ENCODE peak calls at places on chromosome 1, in six cellular contexts. N, R, E, W, G and B are unnamed samples.

GRCh38 chr1:246043556-246043955 is 463.5 kb downstream of the SMYD3 start:
- DNase-seq in R (no peak), E (no peak), G (no peak), N (no peak), W (peak; percentile 10), B (no peak)

GRCh38 chr1:51313961-51314777 is 16.2 kb downstream of the TTC39A start:
- DNase-seq in N (no peak), E (peak; percentile 42), W (peak; percentile 74), R (peak; percentile 64), G (no peak), B (no peak)

GRCh38 chr1:61152706-61153105 is 70.3 kb downstream of the NFIA start:
- DNase-seq in N (no peak), E (no peak), R (no peak), G (no peak), W (no peak), B (no peak)

GRCh38 chr1:15188678-15189077 is 35.1 kb downstream of the TMEM51 start:
- DNase-seq in E (no peak), W (no peak), R (no peak), G (no peak), N (no peak), B (no peak)

GRCh38 chr1:97599447-97599846 is 321.4 kb downstream of the DPYD start:
- DNase-seq in E (no peak), N (no peak), G (no peak), W (no peak), R (no peak), B (no peak)

GRCh38 chr1:86866665-86867064 is 47.3 kb downstream of the SELENOF start:
- DNase-seq in G (no peak), N (no peak), E (no peak), W (peak; percentile 37), R (peak; percentile 25), B (no peak)

GRCh38 chr1:78718566-78718965 is 68.9 kb downstream of the IFI44 start:
- DNase-seq in W (peak; percentile 50), E (no peak), G (no peak), N (no peak), R (no peak), B (no peak)

GRCh38 chr1:40413527-40414252 is 36.6 kb upstream of the ZFP69B start:
- DNase-seq in G (no peak), R (no peak), W (no peak), N (no peak), E (no peak), B (no peak)

GRCh38 chr1:44553771-44554170 is 120.5 kb downstream of the TMEM53 start:
- DNase-seq in G (no peak), E (no peak), W (peak; percentile 23), R (peak; percentile 14), N (no peak), B (no peak)

GRCh38 chr1:72648465-72648864 is 366.1 kb upstream of the NEGR1 start:
- DNase-seq in G (no peak), N (no peak), E (no peak), R (no peak), W (no peak), B (no peak)

GRCh38 chr1:15876357-15876756 is 28.9 kb downstream of the SPEN start:
- DNase-seq in E (no peak), N (no peak), R (no peak), W (no peak), G (no peak), B (no peak)

GRCh38 chr1:29504266-29504665 is 267.9 kb downstream of the PTPRU start:
- DNase-seq in N (no peak), R (no peak), G (no peak), E (no peak), W (no peak), B (no peak)

GRCh38 chr1:247833601-247834000 is 8.1 kb downstream of the OR11L1 start:
- DNase-seq in W (no peak), G (no peak), R (no peak), E (no peak), N (no peak), B (no peak)

GRCh38 chr1:59605761-59606160 is 209.0 kb upstream of the HOOK1 start:
- DNase-seq in G (no peak), N (no peak), W (peak; percentile 46), E (no peak), R (no peak), B (no peak)

GRCh38 chr1:231407537-231408396 is 14.3 kb downstream of the EGLN1 start:
- DNase-seq in W (peak; percentile 45), G (no peak), N (no peak), E (no peak), R (no peak), B (no peak)

GRCh38 chr1:31243451-31244286 is 4.0 kb upstream of the NKAIN1 start:
- DNase-seq in E (no peak), R (no peak), W (peak; percentile 7), G (no peak), N (no peak), B (peak; percentile 34)

GRCh38 chr1:113747376-113747775 is 11.9 kb downstream of the PHTF1 start:
- DNase-seq in N (no peak), R (no peak), W (peak; percentile 12), E (no peak), G (no peak), B (no peak)

GRCh38 chr1:14897080-14897449 is 256.5 kb upstream of the TMEM51 start:
- DNase-seq in R (no peak), G (no peak), E (no peak), W (no peak), N (no peak), B (no peak)

GRCh38 chr1:70459502-70460225 is 48.6 kb downstream of the CTH start:
- DNase-seq in R (peak; percentile 10), W (peak; percentile 45), E (no peak), G (no peak), N (no peak), B (no peak)

GRCh38 chr1:19818324-19818723 is 3.2 kb upstream of the RNF186 start:
- DNase-seq in R (no peak), E (no peak), G (no peak), N (no peak), W (no peak), B (no peak)

GRCh38 chr1:115922806-115923205 is 53.5 kb upstream of the SLC22A15 start:
- DNase-seq in G (no peak), R (no peak), W (no peak), E (no peak), N (no peak), B (peak; percentile 3)

DNA sequence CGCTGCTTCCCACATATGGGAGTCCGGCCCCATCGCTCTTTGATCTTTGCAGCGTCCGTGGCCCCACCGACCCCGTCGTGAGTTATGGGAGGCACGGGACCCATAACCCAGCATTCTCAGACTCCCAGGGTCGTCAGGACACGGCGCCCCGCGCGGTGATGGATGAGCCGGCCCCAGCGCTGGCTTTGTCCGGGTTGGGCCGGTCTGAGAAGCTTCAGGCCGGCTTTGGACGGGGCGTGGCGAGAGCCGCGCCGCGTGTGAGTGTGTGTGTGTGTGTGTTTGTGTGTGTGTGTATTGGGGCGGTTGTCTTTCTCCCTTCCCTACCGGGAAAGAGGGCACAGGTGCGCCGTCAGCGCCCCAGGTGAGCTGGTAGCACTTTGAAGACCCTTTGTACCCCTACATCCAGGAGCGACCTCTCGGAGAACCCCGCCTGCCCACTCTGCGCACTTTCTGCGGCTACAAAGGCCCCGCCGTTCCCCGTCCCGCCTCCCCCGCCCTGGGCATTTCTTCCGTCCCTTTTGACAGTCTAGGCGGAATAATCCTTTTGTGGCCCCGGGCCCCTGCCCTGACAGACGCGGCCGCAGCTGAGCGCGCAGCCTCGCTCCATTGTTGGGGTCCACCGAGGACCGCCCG is 725 bp upstream of the DRAXIN start:
- DNase-seq in R (no peak), W (no peak), G (no peak), N (peak; percentile 70), E (no peak), B (peak; percentile 87)
- TF ChIP-seq CTCF in R (no peak), W (no peak), G (no peak), N (no peak), E (no peak), B (no peak)

GRCh38 chr1:214602764-214603657 is at the start of gene CENPF:
- DNase-seq in W (peak; percentile 100), R (peak; percentile 96), G (peak; percentile 90), E (peak; percentile 95), N (peak; percentile 93), B (peak; percentile 91)
- TF ChIP-seq CTCF in W (peak; percentile 8), R (peak; percentile 19), G (peak; percentile 11), E (peak; percentile 11), N (no peak), B (no peak)

DNA sequence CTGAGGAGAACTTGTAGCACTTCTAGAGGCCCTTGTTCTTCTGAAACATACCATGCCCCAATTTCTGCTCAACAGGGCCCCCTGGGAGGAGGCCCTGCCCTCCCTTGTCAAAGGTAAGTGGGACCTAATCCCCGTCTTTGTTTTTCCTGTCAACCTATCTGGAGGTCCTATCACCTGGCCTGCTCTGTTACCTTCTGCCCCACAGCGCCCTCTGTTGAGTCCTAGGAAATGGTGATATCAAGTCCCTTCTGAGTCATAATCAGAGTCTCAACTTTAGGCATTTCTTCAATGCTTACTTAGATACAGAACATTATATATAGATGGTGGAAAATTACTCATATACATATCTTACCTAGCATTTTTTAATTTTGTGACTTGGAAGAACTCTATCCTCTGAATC is 28.2 kb upstream of the FCRL4 start:
- DNase-seq in N (no peak), E (no peak), G (no peak), W (no peak), R (no peak), B (peak; percentile 26)
- TF ChIP-seq CTCF in N (peak; percentile 41), E (peak; percentile 7), G (no peak), W (no peak), R (no peak), B (peak; percentile 16)

GRCh38 chr1:240693844-240694243 is 81.9 kb upstream of the GREM2 start:
- DNase-seq in N (no peak), W (no peak), R (no peak), G (no peak), E (no peak), B (no peak)

GRCh38 chr1:240693036-240693435 is 81.1 kb upstream of the GREM2 start:
- DNase-seq in W (no peak), N (no peak), E (no peak), G (no peak), R (no peak), B (no peak)

GRCh38 chr1:240695416-240695815 is 83.5 kb upstream of the GREM2 start:
- DNase-seq in R (no peak), E (no peak), N (no peak), G (no peak), W (no peak), B (no peak)

GRCh38 chr1:240691521-240692338 is 79.8 kb upstream of the GREM2 start:
- DNase-seq in W (peak; percentile 61), N (peak; percentile 15), G (peak; percentile 44), R (peak; percentile 47), E (no peak), B (peak; percentile 46)

GRCh38 chr1:240692339-240692705 is 80.4 kb upstream of the GREM2 start:
- DNase-seq in W (no peak), N (no peak), E (no peak), R (no peak), G (no peak), B (no peak)
- TF ChIP-seq CTCF in W (no peak), N (no peak), E (no peak), R (no peak), G (no peak), B (no peak)

GRCh38 chr1:219544163-219544846 is 68.6 kb downstream of the ZC3H11B start:
- DNase-seq in R (no peak), W (peak; percentile 28), G (no peak), E (no peak), N (no peak), B (no peak)
- TF ChIP-seq CTCF in R (peak; percentile 25), W (peak; percentile 12), G (no peak), E (no peak), N (no peak), B (no peak)